ENCODE peak calls at places on chromosomes 4 and X, in ten cellular contexts. One of them, this sample, is unnamed.

GRCh38 chr4:141195095-141195707 is 25.5 kb upstream of the ZNF330 start:
- DNase-seq in psoas muscle: no peak
- DNase-seq in fibroblast of lung: no peak
- DNase-seq in DND-41: no peak
- DNase-seq in colonic mucosa: no peak
- DNase-seq in hepatocyte: no peak
- DNase-seq in IMR-90: no peak
- DNase-seq in spleen: no peak
- DNase-seq in endodermal cell: no peak
- DNase-seq in kidney: no peak
- DNase-seq in this sample: no peak

GRCh38 chrX:56216332-56216731 is 15.8 kb upstream of the KLF8 start:
- DNase-seq in psoas muscle: no peak
- DNase-seq in fibroblast of lung: no peak
- DNase-seq in DND-41: no peak
- DNase-seq in colonic mucosa: no peak
- DNase-seq in hepatocyte: no peak
- DNase-seq in IMR-90: no peak
- DNase-seq in spleen: no peak
- DNase-seq in endodermal cell: no peak
- DNase-seq in kidney: no peak
- DNase-seq in this sample: no peak

GRCh38 chr4:181488926-181489325 is 754.3 kb upstream of the TENM3 start:
- DNase-seq in psoas muscle: no peak
- DNase-seq in fibroblast of lung: no peak
- DNase-seq in DND-41: no peak
- DNase-seq in colonic mucosa: no peak
- DNase-seq in hepatocyte: no peak
- DNase-seq in IMR-90: no peak
- DNase-seq in spleen: no peak
- DNase-seq in endodermal cell: no peak
- DNase-seq in kidney: no peak
- DNase-seq in this sample: no peak

GRCh38 chrX:134004038-134004437 is 18.6 kb upstream of the GPC3 start:
- DNase-seq in psoas muscle: no peak
- DNase-seq in fibroblast of lung: peak; percentile 63
- DNase-seq in DND-41: no peak
- DNase-seq in colonic mucosa: no peak
- DNase-seq in hepatocyte: no peak
- DNase-seq in IMR-90: peak; percentile 1
- DNase-seq in spleen: no peak
- DNase-seq in endodermal cell: no peak
- DNase-seq in kidney: no peak
- DNase-seq in this sample: no peak

GRCh38 chr4:106502106-106502699 is 133.6 kb upstream of the GIMD1 start:
- DNase-seq in psoas muscle: peak; percentile 55
- DNase-seq in fibroblast of lung: peak; percentile 62
- DNase-seq in DND-41: no peak
- DNase-seq in colonic mucosa: peak; percentile 35
- DNase-seq in hepatocyte: peak; percentile 79
- DNase-seq in IMR-90: peak; percentile 55
- DNase-seq in spleen: no peak
- DNase-seq in endodermal cell: peak; percentile 88
- DNase-seq in kidney: no peak
- DNase-seq in this sample: no peak

GRCh38 chr4:184097240-184097619 is 120.4 kb downstream of the ENPP6 start:
- DNase-seq in psoas muscle: peak; percentile 82
- DNase-seq in fibroblast of lung: peak; percentile 50
- DNase-seq in DND-41: no peak
- DNase-seq in colonic mucosa: peak; percentile 37
- DNase-seq in hepatocyte: no peak
- DNase-seq in IMR-90: no peak
- DNase-seq in spleen: peak; percentile 89
- DNase-seq in endodermal cell: peak; percentile 95
- DNase-seq in kidney: peak; percentile 86
- DNase-seq in this sample: no peak

GRCh38 chrX:69493193-69493592 is 10.9 kb upstream of the NALF2 start:
- DNase-seq in psoas muscle: no peak
- DNase-seq in fibroblast of lung: no peak
- DNase-seq in DND-41: peak; percentile 31
- DNase-seq in colonic mucosa: peak; percentile 46
- DNase-seq in hepatocyte: peak; percentile 37
- DNase-seq in IMR-90: no peak
- DNase-seq in spleen: no peak
- DNase-seq in endodermal cell: peak; percentile 87
- DNase-seq in kidney: no peak
- DNase-seq in this sample: no peak

GRCh38 chrX:85544609-85545008 is 165.1 kb upstream of the POF1B start:
- DNase-seq in psoas muscle: no peak
- DNase-seq in fibroblast of lung: peak; percentile 0
- DNase-seq in DND-41: no peak
- DNase-seq in colonic mucosa: no peak
- DNase-seq in hepatocyte: no peak
- DNase-seq in IMR-90: no peak
- DNase-seq in spleen: no peak
- DNase-seq in endodermal cell: no peak
- DNase-seq in kidney: no peak
- DNase-seq in this sample: no peak

GRCh38 chr4:98601719-98602118 is 56.7 kb downstream of the TSPAN5 start:
- DNase-seq in psoas muscle: no peak
- DNase-seq in fibroblast of lung: no peak
- DNase-seq in DND-41: no peak
- DNase-seq in colonic mucosa: no peak
- DNase-seq in hepatocyte: no peak
- DNase-seq in IMR-90: no peak
- DNase-seq in spleen: no peak
- DNase-seq in endodermal cell: no peak
- DNase-seq in kidney: no peak
- DNase-seq in this sample: no peak

GRCh38 chrX:121958886-121959285 is 911.5 kb downstream of the GLUD2 start:
- DNase-seq in psoas muscle: no peak
- DNase-seq in fibroblast of lung: no peak
- DNase-seq in DND-41: no peak
- DNase-seq in colonic mucosa: no peak
- DNase-seq in hepatocyte: no peak
- DNase-seq in IMR-90: no peak
- DNase-seq in spleen: no peak
- DNase-seq in endodermal cell: no peak
- DNase-seq in kidney: no peak
- DNase-seq in this sample: no peak

GRCh38 chrX:71366674-71367256 is 608 bp downstream of the TAF1 start:
- DNase-seq in psoas muscle: peak; percentile 59
- DNase-seq in fibroblast of lung: peak; percentile 27
- DNase-seq in DND-41: peak; percentile 54
- DNase-seq in colonic mucosa: peak; percentile 36
- DNase-seq in hepatocyte: peak; percentile 34
- DNase-seq in IMR-90: peak; percentile 16
- DNase-seq in spleen: peak; percentile 83
- DNase-seq in endodermal cell: no peak
- DNase-seq in kidney: no peak
- DNase-seq in this sample: no peak

GRCh38 chr4:140367738-140368137 is 5.7 kb upstream of the SCOC start:
- DNase-seq in psoas muscle: no peak
- DNase-seq in fibroblast of lung: no peak
- DNase-seq in DND-41: no peak
- DNase-seq in colonic mucosa: no peak
- DNase-seq in hepatocyte: no peak
- DNase-seq in IMR-90: peak; percentile 58
- DNase-seq in spleen: no peak
- DNase-seq in endodermal cell: no peak
- DNase-seq in kidney: no peak
- DNase-seq in this sample: no peak

GRCh38 chrX:123918106-123918721 is 43.3 kb upstream of the STAG2 start:
- DNase-seq in psoas muscle: no peak
- DNase-seq in fibroblast of lung: no peak
- DNase-seq in DND-41: no peak
- DNase-seq in colonic mucosa: no peak
- DNase-seq in hepatocyte: no peak
- DNase-seq in IMR-90: no peak
- DNase-seq in spleen: no peak
- DNase-seq in endodermal cell: no peak
- DNase-seq in kidney: no peak
- DNase-seq in this sample: no peak

GRCh38 chr4:168743131-168743530 is 246.3 kb downstream of the PALLD start:
- DNase-seq in psoas muscle: no peak
- DNase-seq in fibroblast of lung: no peak
- DNase-seq in DND-41: no peak
- DNase-seq in colonic mucosa: no peak
- DNase-seq in hepatocyte: no peak
- DNase-seq in IMR-90: no peak
- DNase-seq in spleen: no peak
- DNase-seq in endodermal cell: no peak
- DNase-seq in kidney: no peak
- DNase-seq in this sample: no peak

GRCh38 chr4:99117876-99118693 is 26.0 kb downstream of the ADH4 start:
- DNase-seq in psoas muscle: no peak
- DNase-seq in fibroblast of lung: peak; percentile 63
- DNase-seq in DND-41: no peak
- DNase-seq in colonic mucosa: no peak
- DNase-seq in hepatocyte: peak; percentile 22
- DNase-seq in IMR-90: peak; percentile 35
- DNase-seq in spleen: no peak
- DNase-seq in endodermal cell: no peak
- DNase-seq in kidney: no peak
- DNase-seq in this sample: no peak

GRCh38 chr4:183960021-183960420 is 54.9 kb downstream of the STOX2 start:
- DNase-seq in psoas muscle: peak; percentile 70
- DNase-seq in fibroblast of lung: peak; percentile 78
- DNase-seq in DND-41: no peak
- DNase-seq in colonic mucosa: peak; percentile 32
- DNase-seq in hepatocyte: peak; percentile 39
- DNase-seq in IMR-90: peak; percentile 72
- DNase-seq in spleen: no peak
- DNase-seq in endodermal cell: peak; percentile 86
- DNase-seq in kidney: no peak
- DNase-seq in this sample: no peak

GRCh38 chr4:132227349-132228165 is 921.5 kb upstream of the PCDH10 start:
- DNase-seq in psoas muscle: no peak
- DNase-seq in fibroblast of lung: peak; percentile 29
- DNase-seq in DND-41: no peak
- DNase-seq in colonic mucosa: peak; percentile 24
- DNase-seq in hepatocyte: peak; percentile 90
- DNase-seq in IMR-90: peak; percentile 2
- DNase-seq in spleen: no peak
- DNase-seq in endodermal cell: peak; percentile 93
- DNase-seq in kidney: no peak
- DNase-seq in this sample: no peak

GRCh38 chr4:41079871-41080565 is 134.3 kb downstream of the APBB2 start:
- DNase-seq in psoas muscle: no peak
- DNase-seq in fibroblast of lung: no peak
- DNase-seq in DND-41: no peak
- DNase-seq in colonic mucosa: no peak
- DNase-seq in hepatocyte: no peak
- DNase-seq in IMR-90: no peak
- DNase-seq in spleen: no peak
- DNase-seq in endodermal cell: no peak
- DNase-seq in kidney: no peak
- DNase-seq in this sample: no peak

GRCh38 chrX:65524139-65524538 is 10.4 kb downstream of the LAS1L start:
- DNase-seq in psoas muscle: no peak
- DNase-seq in fibroblast of lung: no peak
- DNase-seq in DND-41: no peak
- DNase-seq in colonic mucosa: no peak
- DNase-seq in hepatocyte: no peak
- DNase-seq in IMR-90: no peak
- DNase-seq in spleen: no peak
- DNase-seq in endodermal cell: no peak
- DNase-seq in kidney: no peak
- DNase-seq in this sample: no peak

GRCh38 chr4:55385201-55385649 is 10.5 kb upstream of the TMEM165 start:
- DNase-seq in psoas muscle: no peak
- DNase-seq in fibroblast of lung: no peak
- DNase-seq in DND-41: no peak
- DNase-seq in colonic mucosa: no peak
- DNase-seq in hepatocyte: peak; percentile 20
- DNase-seq in IMR-90: peak; percentile 32
- DNase-seq in spleen: no peak
- DNase-seq in endodermal cell: no peak
- DNase-seq in kidney: no peak
- DNase-seq in this sample: no peak
- TF ChIP-seq CTCF in psoas muscle: no peak
- TF ChIP-seq CTCF in fibroblast of lung: no peak
- TF ChIP-seq CTCF in DND-41: no peak
- TF ChIP-seq CTCF in colonic mucosa: no peak
- TF ChIP-seq CTCF in hepatocyte: no peak
- TF ChIP-seq CTCF in IMR-90: no peak
- TF ChIP-seq CTCF in spleen: no peak
- TF ChIP-seq CTCF in endodermal cell: no peak
- TF ChIP-seq CTCF in kidney: no peak
- TF ChIP-seq CTCF in this sample: no peak

DNA sequence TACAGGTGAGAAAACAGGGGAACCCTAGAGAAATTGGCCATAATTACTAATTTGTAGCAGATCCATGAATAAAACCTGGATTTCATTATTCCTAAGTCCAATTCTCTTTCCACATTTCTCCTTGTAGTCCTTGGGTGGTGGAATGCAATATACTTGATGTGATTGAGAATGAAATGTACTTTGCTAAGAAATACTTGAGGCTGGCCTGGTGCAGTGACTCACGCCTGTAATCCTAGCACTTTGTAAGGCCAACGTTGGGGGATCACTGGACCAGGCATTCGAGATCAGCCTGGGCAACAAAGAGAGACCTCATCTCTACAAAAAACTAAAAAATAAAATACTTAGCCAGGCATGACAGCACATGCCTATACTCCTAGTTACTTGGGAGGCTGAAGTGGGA is 15.9 kb downstream of the TMEM184C start:
- DNase-seq in psoas muscle: no peak
- DNase-seq in fibroblast of lung: peak; percentile 36
- DNase-seq in DND-41: no peak
- DNase-seq in colonic mucosa: no peak
- DNase-seq in hepatocyte: no peak
- DNase-seq in IMR-90: no peak
- DNase-seq in spleen: no peak
- DNase-seq in endodermal cell: no peak
- DNase-seq in kidney: no peak
- DNase-seq in this sample: no peak
- H3K36me3 ChIP-seq in psoas muscle: peaks cover 98% of the 10 kb centered on the region
- H3K36me3 ChIP-seq in fibroblast of lung: peaks cover 1% of the 10 kb centered on the region
- H3K36me3 ChIP-seq in DND-41: peaks cover 89% of the 10 kb centered on the region
- H3K36me3 ChIP-seq in colonic mucosa: no peaks in the 10 kb centered on the region
- H3K36me3 ChIP-seq in hepatocyte: no peaks in the 10 kb centered on the region
- H3K36me3 ChIP-seq in IMR-90: peaks cover 19% of the 10 kb centered on the region
- H3K36me3 ChIP-seq in spleen: peaks cover 65% of the 10 kb centered on the region
- H3K36me3 ChIP-seq in endodermal cell: peaks cover 94% of the 10 kb centered on the region
- H3K36me3 ChIP-seq in kidney: peaks cover 6% of the 10 kb centered on the region
- H3K36me3 ChIP-seq in this sample: peaks cover 95% of the 10 kb centered on the region

GRCh38 chr4:23455482-23455881 is 434.4 kb downstream of the PPARGC1A start:
- DNase-seq in psoas muscle: no peak
- DNase-seq in fibroblast of lung: peak; percentile 40
- DNase-seq in DND-41: no peak
- DNase-seq in colonic mucosa: peak; percentile 28
- DNase-seq in hepatocyte: peak; percentile 38
- DNase-seq in IMR-90: no peak
- DNase-seq in spleen: no peak
- DNase-seq in endodermal cell: peak; percentile 73
- DNase-seq in kidney: no peak
- DNase-seq in this sample: no peak
- TF ChIP-seq CTCF in psoas muscle: peak; percentile 24
- TF ChIP-seq CTCF in fibroblast of lung: peak; percentile 12
- TF ChIP-seq CTCF in DND-41: no peak
- TF ChIP-seq CTCF in colonic mucosa: no peak
- TF ChIP-seq CTCF in hepatocyte: peak; percentile 49
- TF ChIP-seq CTCF in IMR-90: no peak
- TF ChIP-seq CTCF in spleen: no peak
- TF ChIP-seq CTCF in endodermal cell: peak; percentile 77
- TF ChIP-seq CTCF in kidney: peak; percentile 16
- TF ChIP-seq CTCF in this sample: no peak

GRCh38 chr4:118826723-118827444 is 9.0 kb downstream of the SEC24D start:
- DNase-seq in psoas muscle: no peak
- DNase-seq in fibroblast of lung: no peak
- DNase-seq in DND-41: no peak
- DNase-seq in colonic mucosa: no peak
- DNase-seq in hepatocyte: no peak
- DNase-seq in IMR-90: no peak
- DNase-seq in spleen: no peak
- DNase-seq in endodermal cell: no peak
- DNase-seq in kidney: no peak
- DNase-seq in this sample: no peak
- H3K36me3 ChIP-seq in psoas muscle: peaks cover 53% of the 10 kb centered on the region
- H3K36me3 ChIP-seq in fibroblast of lung: peaks cover 25% of the 10 kb centered on the region
- H3K36me3 ChIP-seq in DND-41: peaks cover 57% of the 10 kb centered on the region
- H3K36me3 ChIP-seq in colonic mucosa: peaks cover 6% of the 10 kb centered on the region
- H3K36me3 ChIP-seq in hepatocyte: no peaks in the 10 kb centered on the region
- H3K36me3 ChIP-seq in IMR-90: peaks cover 62% of the 10 kb centered on the region
- H3K36me3 ChIP-seq in spleen: peaks cover 16% of the 10 kb centered on the region
- H3K36me3 ChIP-seq in endodermal cell: peaks cover 59% of the 10 kb centered on the region
- H3K36me3 ChIP-seq in kidney: peaks cover 2% of the 10 kb centered on the region
- H3K36me3 ChIP-seq in this sample: peaks cover 76% of the 10 kb centered on the region

This sample was measured in RWPE2.